ENCODE peak calls at places on chromosome 4, in six cellular contexts. O is upper lobe of left lung, Y is thyroid gland, P is H1, Z is stomach, B is esophagus squamous epithelium. I is an unnamed sample.

GRCh38 chr4:63029380-63029779 is 1379.9 kb downstream of the TECRL start:
- DNase-seq in O (no peak), Y (no peak), P (no peak), Z (no peak), B (no peak), I (no peak)

GRCh38 chr4:7301846-7302630 is 109.7 kb downstream of the SORCS2 start:
- DNase-seq in O (no peak), Y (no peak), P (no peak), Z (no peak), B (no peak), I (no peak)

GRCh38 chr4:1907848-1908525 is 36.8 kb downstream of the NSD2 start:
- DNase-seq in O (no peak), Y (no peak), P (no peak), Z (no peak), B (no peak), I (no peak)

GRCh38 chr4:82948647-82949204 is 48.2 kb downstream of the THAP9 start:
- DNase-seq in O (no peak), Y (no peak), P (no peak), Z (no peak), B (no peak), I (no peak)

GRCh38 chr4:176579233-176579632 is 213.5 kb downstream of the VEGFC start:
- DNase-seq in O (no peak), Y (no peak), P (no peak), Z (no peak), B (no peak), I (no peak)

GRCh38 chr4:9994246-9994847 is 26.9 kb downstream of the SLC2A9 start:
- DNase-seq in O (no peak), Y (no peak), P (no peak), Z (no peak), B (no peak), I (no peak)

GRCh38 chr4:169051936-169052335 is 41.9 kb upstream of the CBR4 start:
- DNase-seq in O (no peak), Y (peak), P (no peak), Z (peak), B (no peak), I (no peak)

GRCh38 chr4:3489451-3489962 is 26.4 kb downstream of the DOK7 start:
- DNase-seq in O (peak), Y (no peak), P (no peak), Z (no peak), B (no peak), I (no peak)

GRCh38 chr4:56655627-56656345 is 25.3 kb downstream of the HOPX start:
- DNase-seq in O (peak), Y (peak), P (peak), Z (no peak), B (no peak), I (peak)

GRCh38 chr4:169115144-169115896 is 105.3 kb upstream of the CBR4 start:
- DNase-seq in O (no peak), Y (no peak), P (no peak), Z (no peak), B (no peak), I (no peak)

GRCh38 chr4:155674669-155675071 is 8.0 kb downstream of the GUCY1A1 start:
- DNase-seq in O (no peak), Y (no peak), P (no peak), Z (no peak), B (no peak), I (no peak)
- H3K4me3 ChIP-seq in O (no peak), Y (no peak), P (no peak), Z (no peak), B (no peak), I (no peak)

DNA sequence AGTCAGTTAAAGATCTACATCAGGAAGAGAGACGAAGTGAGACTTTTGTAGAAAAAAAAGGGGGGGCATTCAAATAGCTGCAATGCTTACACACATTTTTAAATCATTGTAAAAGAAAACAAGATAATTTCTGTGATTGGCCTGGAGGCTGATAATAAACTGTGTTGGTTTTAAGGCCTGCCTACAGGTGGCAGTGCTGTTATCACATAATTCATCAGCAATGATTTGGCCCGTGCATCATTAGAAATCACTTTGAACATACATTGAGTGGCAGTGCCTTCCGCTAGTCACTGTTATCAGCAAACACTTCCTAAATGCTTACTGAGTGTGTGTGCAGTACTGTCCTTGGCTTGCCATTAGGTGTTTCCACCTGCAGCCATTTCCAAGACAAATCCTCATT is 831.9 kb downstream of the TRIML1 start:
- DNase-seq in O (no peak), Y (peak), P (no peak), Z (no peak), B (no peak), I (no peak)
- TF ChIP-seq CTCF in O (no peak), Y (peak), P (no peak), Z (no peak), B (no peak), I (no peak)

GRCh38 chr4:123921339-123921738 is 524.7 kb downstream of the SPRY1 start:
- DNase-seq in O (no peak), Y (no peak), P (no peak), Z (no peak), B (no peak), I (no peak)

GRCh38 chr4:123919576-123920098 is 523.0 kb downstream of the SPRY1 start:
- DNase-seq in O (no peak), Y (no peak), P (no peak), Z (no peak), B (no peak), I (no peak)

GRCh38 chr4:123924536-123924935 is 527.9 kb downstream of the SPRY1 start:
- DNase-seq in O (no peak), Y (no peak), P (no peak), Z (no peak), B (no peak), I (no peak)

GRCh38 chr4:123922847-123923246 is 526.3 kb downstream of the SPRY1 start:
- DNase-seq in O (no peak), Y (no peak), P (no peak), Z (no peak), B (no peak), I (no peak)
- TF ChIP-seq POLR2A in O (no peak), Y (no peak), P (no peak), Z (no peak), B (no peak), I (no peak)

GRCh38 chr4:183870997-183871396 is 34.1 kb upstream of the STOX2 start:
- DNase-seq in O (no peak), Y (no peak), P (no peak), Z (no peak), B (no peak), I (no peak)

GRCh38 chr4:183873389-183874185 is 31.5 kb upstream of the STOX2 start:
- DNase-seq in O (no peak), Y (no peak), P (no peak), Z (no peak), B (no peak), I (no peak)

GRCh38 chr4:183876268-183876934 is 28.7 kb upstream of the STOX2 start:
- DNase-seq in O (peak), Y (peak), P (no peak), Z (peak), B (no peak), I (peak)

GRCh38 chr4:183875251-183875825 is 29.8 kb upstream of the STOX2 start:
- DNase-seq in O (no peak), Y (no peak), P (no peak), Z (no peak), B (no peak), I (no peak)

GRCh38 chr4:183872531-183872930 is 32.6 kb upstream of the STOX2 start:
- DNase-seq in O (no peak), Y (no peak), P (no peak), Z (no peak), B (no peak), I (no peak)
- H3K4me3 ChIP-seq in O (no peak), Y (no peak), P (no peak), Z (no peak), B (no peak), I (no peak)

DNA sequence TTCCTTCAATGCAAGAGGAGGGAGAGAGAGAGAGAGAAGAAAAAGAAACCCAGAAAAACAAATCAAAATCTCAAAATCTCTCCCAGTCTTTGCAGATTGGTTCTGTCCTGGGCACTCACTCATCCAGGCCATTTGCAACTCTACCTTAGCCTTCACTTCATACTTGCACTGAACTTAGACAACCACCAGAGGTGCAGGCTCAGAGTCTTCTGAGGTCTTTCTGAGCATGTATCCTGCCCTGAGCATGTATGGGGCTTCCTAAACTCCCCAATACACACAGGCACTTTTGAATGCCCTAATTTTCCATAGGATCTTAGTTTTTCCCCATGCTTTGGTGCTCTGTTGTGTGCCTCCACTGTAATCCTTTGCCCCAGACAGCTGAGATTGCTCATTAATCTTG is 2.9 kb downstream of the CFI start:
- DNase-seq in O (no peak), Y (no peak), P (no peak), Z (no peak), B (no peak), I (no peak)
- TF ChIP-seq CTCF in O (no peak), Y (no peak), P (no peak), Z (no peak), B (no peak), I (no peak)

GRCh38 chr4:98143001-98143899 is at the start of gene STPG2:
- DNase-seq in O (peak), Y (peak), P (peak), Z (peak), B (peak), I (peak)
- TF ChIP-seq POLR2A in O (peak), Y (peak), P (no peak), Z (no peak), B (peak), I (peak)

DNA sequence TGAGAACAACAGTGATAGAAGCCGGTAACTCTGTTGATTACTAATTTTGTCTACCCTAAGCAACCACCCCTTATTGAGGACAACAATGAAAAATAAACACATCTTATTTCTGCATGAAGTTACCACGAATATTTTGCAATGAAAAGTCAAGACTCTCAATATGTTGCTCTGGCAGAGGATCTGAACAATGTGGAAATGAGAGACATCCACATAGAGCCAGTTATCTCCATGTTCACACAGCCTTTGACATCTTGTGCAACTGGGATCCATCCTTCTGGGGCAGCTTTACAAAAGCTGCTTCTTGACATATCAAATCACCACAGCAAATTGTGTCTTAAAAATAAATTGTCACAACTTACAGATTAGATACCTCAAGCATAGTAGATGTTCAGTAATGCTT is 10.2 kb downstream of the EDNRA start:
- DNase-seq in O (no peak), Y (no peak), P (no peak), Z (no peak), B (no peak), I (no peak)
- H3K4me3 ChIP-seq in O (no peak), Y (no peak), P (no peak), Z (no peak), B (no peak), I (no peak)

DNA sequence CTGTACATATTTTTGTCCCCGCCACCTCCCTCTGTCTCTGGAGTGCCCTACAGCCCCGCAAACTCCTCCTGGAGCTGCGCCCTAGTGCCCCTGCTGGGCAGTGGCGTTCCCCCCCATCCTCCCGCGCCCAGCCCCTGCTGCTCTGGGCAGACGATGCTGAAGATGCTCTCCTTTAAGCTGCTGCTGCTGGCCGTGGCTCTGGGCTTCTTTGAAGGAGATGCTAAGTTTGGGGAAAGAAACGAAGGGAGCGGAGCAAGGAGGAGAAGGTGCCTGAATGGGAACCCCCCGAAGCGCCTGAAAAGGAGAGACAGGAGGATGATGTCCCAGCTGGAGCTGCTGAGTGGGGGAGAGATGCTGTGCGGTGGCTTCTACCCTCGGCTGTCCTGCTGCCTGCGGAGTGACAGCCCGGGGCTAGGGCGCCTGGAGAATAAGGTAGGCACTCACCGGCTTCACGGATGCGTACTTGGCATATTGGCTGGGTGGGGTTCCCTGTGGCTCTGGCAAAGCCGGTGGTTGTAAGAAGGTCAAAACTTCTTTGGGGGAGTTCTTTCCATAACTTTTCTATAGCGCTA is 653 bp downstream of the HHIP start:
- DNase-seq in O (peak), Y (no peak), P (peak), Z (no peak), B (no peak), I (peak)
- TF ChIP-seq CTCF in O (no peak), Y (no peak), P (no peak), Z (no peak), B (no peak), I (no peak)

GRCh38 chr4:39750216-39750615 is 52.3 kb downstream of the UBE2K start:
- DNase-seq in O (no peak), Y (no peak), P (no peak), Z (no peak), B (no peak), I (no peak)

GRCh38 chr4:39759569-39759968 is 61.6 kb downstream of the UBE2K start:
- DNase-seq in O (no peak), Y (no peak), P (no peak), Z (no peak), B (no peak), I (no peak)

GRCh38 chr4:39758176-39758575 is 60.2 kb downstream of the UBE2K start:
- DNase-seq in O (no peak), Y (no peak), P (no peak), Z (no peak), B (no peak), I (no peak)

GRCh38 chr4:39754309-39754708 is 56.4 kb downstream of the UBE2K start:
- DNase-seq in O (no peak), Y (no peak), P (no peak), Z (no peak), B (no peak), I (no peak)

GRCh38 chr4:39756159-39756558 is 58.2 kb downstream of the UBE2K start:
- DNase-seq in O (no peak), Y (no peak), P (no peak), Z (no peak), B (no peak), I (no peak)
- TF ChIP-seq POLR2A in O (no peak), Y (no peak), P (no peak), Z (no peak), B (no peak), I (no peak)

DNA sequence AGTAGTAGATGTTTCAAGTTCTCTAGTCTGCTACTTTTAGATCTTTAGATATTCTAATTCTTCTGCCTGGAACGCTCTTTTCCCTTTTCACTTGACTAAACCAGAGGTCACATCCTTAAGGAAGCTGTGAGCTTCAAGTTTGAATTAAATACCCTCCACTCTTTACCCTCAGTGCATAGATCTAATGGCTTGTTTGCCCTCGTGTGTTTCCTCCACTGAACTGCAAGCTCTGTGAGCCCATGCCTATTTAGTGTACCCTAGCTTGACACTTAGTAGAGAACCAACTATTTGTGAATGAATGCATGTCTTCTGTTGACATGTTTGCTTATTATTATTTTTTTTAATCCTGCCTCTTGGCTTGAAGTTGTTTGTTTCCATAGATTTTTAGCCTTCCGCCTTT is 138.3 kb downstream of the PDE5A start:
- DNase-seq in O (no peak), Y (no peak), P (no peak), Z (no peak), B (no peak), I (no peak)
- H3K4me3 ChIP-seq in O (no peak), Y (no peak), P (no peak), Z (no peak), B (no peak), I (no peak)